ENCODE peak calls at places on chromosomes 12 and 14, in six cellular contexts. One of them, this sample, is unnamed.

GRCh38 chr12:24425601-24425970 is 476.1 kb upstream of the SOX5 start:
- ATAC-seq in K562: no peak
- ATAC-seq in left lung: no peak
- ATAC-seq in CD8-positive, alpha-beta T cell: no peak
- ATAC-seq in sciatic nerve: no peak
- ATAC-seq in activated B cell treated with CpG ODN at 0.5 μM for 24 hours: no peak
- ATAC-seq in this sample: no peak

GRCh38 chr14:22800356-22800755 is 14.9 kb downstream of the SLC7A7 start:
- ATAC-seq in K562: no peak
- ATAC-seq in left lung: peak
- ATAC-seq in CD8-positive, alpha-beta T cell: no peak
- ATAC-seq in sciatic nerve: no peak
- ATAC-seq in activated B cell treated with CpG ODN at 0.5 μM for 24 hours: no peak
- ATAC-seq in this sample: no peak

GRCh38 chr12:46209165-46209564 is 59.7 kb downstream of the SLC38A1 start:
- ATAC-seq in K562: no peak
- ATAC-seq in left lung: peak
- ATAC-seq in CD8-positive, alpha-beta T cell: no peak
- ATAC-seq in sciatic nerve: peak
- ATAC-seq in activated B cell treated with CpG ODN at 0.5 μM for 24 hours: no peak
- ATAC-seq in this sample: peak

GRCh38 chr12:69908208-69908607 is 83.2 kb downstream of the MYRFL start:
- ATAC-seq in K562: no peak
- ATAC-seq in left lung: peak
- ATAC-seq in CD8-positive, alpha-beta T cell: no peak
- ATAC-seq in sciatic nerve: peak
- ATAC-seq in activated B cell treated with CpG ODN at 0.5 μM for 24 hours: no peak
- ATAC-seq in this sample: no peak

GRCh38 chr14:74840603-74841030 is 35.3 kb downstream of the PROX2 start:
- ATAC-seq in K562: no peak
- ATAC-seq in left lung: no peak
- ATAC-seq in CD8-positive, alpha-beta T cell: no peak
- ATAC-seq in sciatic nerve: no peak
- ATAC-seq in activated B cell treated with CpG ODN at 0.5 μM for 24 hours: peak
- ATAC-seq in this sample: no peak

GRCh38 chr12:66979270-66979669 is 289.9 kb upstream of the CAND1 start:
- ATAC-seq in K562: no peak
- ATAC-seq in left lung: no peak
- ATAC-seq in CD8-positive, alpha-beta T cell: no peak
- ATAC-seq in sciatic nerve: no peak
- ATAC-seq in activated B cell treated with CpG ODN at 0.5 μM for 24 hours: no peak
- ATAC-seq in this sample: no peak

GRCh38 chr14:104395941-104396681 is 183.5 kb upstream of the C14orf180 start:
- ATAC-seq in K562: no peak
- ATAC-seq in left lung: no peak
- ATAC-seq in CD8-positive, alpha-beta T cell: no peak
- ATAC-seq in sciatic nerve: no peak
- ATAC-seq in activated B cell treated with CpG ODN at 0.5 μM for 24 hours: no peak
- ATAC-seq in this sample: no peak

GRCh38 chr12:124159655-124160054 is 135.2 kb upstream of the RFLNA start:
- ATAC-seq in K562: no peak
- ATAC-seq in left lung: no peak
- ATAC-seq in CD8-positive, alpha-beta T cell: no peak
- ATAC-seq in sciatic nerve: peak
- ATAC-seq in activated B cell treated with CpG ODN at 0.5 μM for 24 hours: no peak
- ATAC-seq in this sample: no peak

GRCh38 chr12:56007892-56008471 is 10.9 kb downstream of the SUOX start:
- ATAC-seq in K562: peak
- ATAC-seq in left lung: peak
- ATAC-seq in CD8-positive, alpha-beta T cell: peak
- ATAC-seq in sciatic nerve: peak
- ATAC-seq in activated B cell treated with CpG ODN at 0.5 μM for 24 hours: peak
- ATAC-seq in this sample: peak

GRCh38 chr12:65949986-65950385 is 125.7 kb downstream of the HMGA2 start:
- ATAC-seq in K562: no peak
- ATAC-seq in left lung: no peak
- ATAC-seq in CD8-positive, alpha-beta T cell: no peak
- ATAC-seq in sciatic nerve: no peak
- ATAC-seq in activated B cell treated with CpG ODN at 0.5 μM for 24 hours: no peak
- ATAC-seq in this sample: no peak

GRCh38 chr14:64260418-64260817 is 33.8 kb downstream of the ESR2 start:
- ATAC-seq in K562: no peak
- ATAC-seq in left lung: no peak
- ATAC-seq in CD8-positive, alpha-beta T cell: no peak
- ATAC-seq in sciatic nerve: no peak
- ATAC-seq in activated B cell treated with CpG ODN at 0.5 μM for 24 hours: no peak
- ATAC-seq in this sample: no peak

GRCh38 chr14:45651906-45652305 is 398.9 kb upstream of the MIS18BP1 start:
- ATAC-seq in K562: no peak
- ATAC-seq in left lung: no peak
- ATAC-seq in CD8-positive, alpha-beta T cell: no peak
- ATAC-seq in sciatic nerve: no peak
- ATAC-seq in activated B cell treated with CpG ODN at 0.5 μM for 24 hours: no peak
- ATAC-seq in this sample: no peak

GRCh38 chr12:132236129-132236929 is 92.1 kb downstream of the NOC4L start:
- ATAC-seq in K562: no peak
- ATAC-seq in left lung: no peak
- ATAC-seq in CD8-positive, alpha-beta T cell: no peak
- ATAC-seq in sciatic nerve: no peak
- ATAC-seq in activated B cell treated with CpG ODN at 0.5 μM for 24 hours: no peak
- ATAC-seq in this sample: no peak

GRCh38 chr14:54169254-54169924 is 212.8 kb upstream of the BMP4 start:
- ATAC-seq in K562: no peak
- ATAC-seq in left lung: no peak
- ATAC-seq in CD8-positive, alpha-beta T cell: no peak
- ATAC-seq in sciatic nerve: peak
- ATAC-seq in activated B cell treated with CpG ODN at 0.5 μM for 24 hours: no peak
- ATAC-seq in this sample: peak

GRCh38 chr12:124380793-124381453 is 86.0 kb downstream of the RFLNA start:
- ATAC-seq in K562: no peak
- ATAC-seq in left lung: peak
- ATAC-seq in CD8-positive, alpha-beta T cell: no peak
- ATAC-seq in sciatic nerve: no peak
- ATAC-seq in activated B cell treated with CpG ODN at 0.5 μM for 24 hours: no peak
- ATAC-seq in this sample: no peak

GRCh38 chr14:64755661-64756265 is 51.5 kb downstream of the PLEKHG3 start:
- ATAC-seq in K562: peak
- ATAC-seq in left lung: no peak
- ATAC-seq in CD8-positive, alpha-beta T cell: peak
- ATAC-seq in sciatic nerve: no peak
- ATAC-seq in activated B cell treated with CpG ODN at 0.5 μM for 24 hours: no peak
- ATAC-seq in this sample: no peak

GRCh38 chr12:122297494-122297893 is 31.2 kb upstream of the VPS33A start:
- ATAC-seq in K562: no peak
- ATAC-seq in left lung: no peak
- ATAC-seq in CD8-positive, alpha-beta T cell: no peak
- ATAC-seq in sciatic nerve: no peak
- ATAC-seq in activated B cell treated with CpG ODN at 0.5 μM for 24 hours: no peak
- ATAC-seq in this sample: no peak

GRCh38 chr12:30219047-30219446 is 435.3 kb upstream of the TMTC1 start:
- ATAC-seq in K562: no peak
- ATAC-seq in left lung: no peak
- ATAC-seq in CD8-positive, alpha-beta T cell: no peak
- ATAC-seq in sciatic nerve: no peak
- ATAC-seq in activated B cell treated with CpG ODN at 0.5 μM for 24 hours: no peak
- ATAC-seq in this sample: no peak

GRCh38 chr12:116125981-116126566 is 151.4 kb downstream of the MED13L start:
- ATAC-seq in K562: peak
- ATAC-seq in left lung: peak
- ATAC-seq in CD8-positive, alpha-beta T cell: no peak
- ATAC-seq in sciatic nerve: no peak
- ATAC-seq in activated B cell treated with CpG ODN at 0.5 μM for 24 hours: no peak
- ATAC-seq in this sample: no peak

GRCh38 chr12:20946732-20947131 is 136.2 kb downstream of the SLCO1B3 start:
- ATAC-seq in K562: no peak
- ATAC-seq in left lung: peak
- ATAC-seq in CD8-positive, alpha-beta T cell: no peak
- ATAC-seq in sciatic nerve: no peak
- ATAC-seq in activated B cell treated with CpG ODN at 0.5 μM for 24 hours: no peak
- ATAC-seq in this sample: no peak

GRCh38 chr14:103820908-103821307 is 26.5 kb downstream of the PPP1R13B start:
- ATAC-seq in K562: no peak
- ATAC-seq in left lung: no peak
- ATAC-seq in CD8-positive, alpha-beta T cell: no peak
- ATAC-seq in sciatic nerve: no peak
- ATAC-seq in activated B cell treated with CpG ODN at 0.5 μM for 24 hours: no peak
- ATAC-seq in this sample: no peak

GRCh38 chr14:22478670-22479069 is 110.4 kb downstream of the DAD1 start:
- ATAC-seq in K562: no peak
- ATAC-seq in left lung: no peak
- ATAC-seq in CD8-positive, alpha-beta T cell: no peak
- ATAC-seq in sciatic nerve: peak
- ATAC-seq in activated B cell treated with CpG ODN at 0.5 μM for 24 hours: no peak
- ATAC-seq in this sample: no peak

GRCh38 chr14:74144789-74145188 is 60.0 kb downstream of the LIN52 start:
- ATAC-seq in K562: no peak
- ATAC-seq in left lung: peak
- ATAC-seq in CD8-positive, alpha-beta T cell: no peak
- ATAC-seq in sciatic nerve: no peak
- ATAC-seq in activated B cell treated with CpG ODN at 0.5 μM for 24 hours: no peak
- ATAC-seq in this sample: no peak

GRCh38 chr12:128613821-128614220 is 209.9 kb downstream of the SLC15A4 start:
- ATAC-seq in K562: no peak
- ATAC-seq in left lung: no peak
- ATAC-seq in CD8-positive, alpha-beta T cell: no peak
- ATAC-seq in sciatic nerve: no peak
- ATAC-seq in activated B cell treated with CpG ODN at 0.5 μM for 24 hours: no peak
- ATAC-seq in this sample: no peak

GRCh38 chr12:6266431-6267006 is 44.0 kb upstream of the PLEKHG6 start:
- ATAC-seq in K562: no peak
- ATAC-seq in left lung: peak
- ATAC-seq in CD8-positive, alpha-beta T cell: no peak
- ATAC-seq in sciatic nerve: no peak
- ATAC-seq in activated B cell treated with CpG ODN at 0.5 μM for 24 hours: no peak
- ATAC-seq in this sample: no peak

GRCh38 chr14:75725481-75725880 is 64.4 kb downstream of the TTLL5 start:
- ATAC-seq in K562: no peak
- ATAC-seq in left lung: no peak
- ATAC-seq in CD8-positive, alpha-beta T cell: no peak
- ATAC-seq in sciatic nerve: peak
- ATAC-seq in activated B cell treated with CpG ODN at 0.5 μM for 24 hours: no peak
- ATAC-seq in this sample: no peak

GRCh38 chr12:26750531-26751171 is 82.3 kb downstream of the ITPR2 start:
- ATAC-seq in K562: no peak
- ATAC-seq in left lung: peak
- ATAC-seq in CD8-positive, alpha-beta T cell: no peak
- ATAC-seq in sciatic nerve: no peak
- ATAC-seq in activated B cell treated with CpG ODN at 0.5 μM for 24 hours: peak
- ATAC-seq in this sample: no peak